ENCODE peak calls at places on chromosomes 2 and 18, in four cellular contexts. P, C, T and U are unnamed samples.

GRCh38 chr2:165305391-165306096 is 66.3 kb downstream of the SCN2A start:
- DNase-seq in P (no peak), C (no peak), T (no peak), U (no peak)

GRCh38 chr18:72107647-72108046 is 436.5 kb downstream of the CBLN2 start:
- DNase-seq in P (peak), C (no peak), T (no peak), U (no peak)

GRCh38 chr2:70010222-70011111 is 49.0 kb upstream of the ASPRV1 start:
- DNase-seq in P (no peak), C (peak), T (no peak), U (peak)

GRCh38 chr2:134782792-134783191 is 55.6 kb upstream of the ACMSD start:
- DNase-seq in P (no peak), C (no peak), T (peak), U (peak)

GRCh38 chr18:23635283-23636040 is 27.2 kb downstream of the ANKRD29 start:
- DNase-seq in P (peak), C (no peak), T (no peak), U (no peak)

GRCh38 chr2:50480507-50480906 is 551.4 kb downstream of the NRXN1 start:
- DNase-seq in P (no peak), C (no peak), T (no peak), U (no peak)

GRCh38 chr18:36349552-36349951 is 52.0 kb downstream of the FHOD3 start:
- DNase-seq in P (peak), C (peak), T (no peak), U (no peak)

GRCh38 chr2:35220471-35220870 is 1135.1 kb upstream of the CRIM1 start:
- DNase-seq in P (peak), C (no peak), T (no peak), U (no peak)

GRCh38 chr2:27498975-27499374 is 2.3 kb downstream of the GCKR start:
- DNase-seq in P (no peak), C (no peak), T (no peak), U (no peak)

GRCh38 chr2:31227110-31227509 is 6.8 kb upstream of the EHD3 start:
- DNase-seq in P (no peak), C (no peak), T (no peak), U (no peak)

GRCh38 chr2:20930928-20931327 is 108.0 kb upstream of the LDAH start:
- DNase-seq in P (no peak), C (no peak), T (no peak), U (no peak)

GRCh38 chr18:72652990-72653593 is 109.0 kb upstream of the CBLN2 start:
- DNase-seq in P (peak), C (peak), T (peak), U (peak)

GRCh38 chr2:11102956-11103860 is 52.1 kb upstream of the SLC66A3 start:
- DNase-seq in P (no peak), C (no peak), T (no peak), U (no peak)

GRCh38 chr2:235493775-235494715 is at the start of gene AGAP1:
- DNase-seq in P (peak), C (peak), T (peak), U (peak)

GRCh38 chr2:200735061-200735460 is 76.6 kb upstream of the BZW1 start:
- DNase-seq in P (peak), C (no peak), T (no peak), U (no peak)

GRCh38 chr18:25595274-25595673 is 243.3 kb upstream of the ZNF521 start:
- DNase-seq in P (no peak), C (no peak), T (no peak), U (no peak)

GRCh38 chr2:208179028-208179609 is 10.7 kb downstream of the C2orf80 start:
- DNase-seq in P (no peak), C (no peak), T (no peak), U (no peak)

GRCh38 chr2:3461781-3462492 is 57.4 kb downstream of the ADI1 start:
- DNase-seq in P (peak), C (no peak), T (peak), U (no peak)

GRCh38 chr2:235936493-235936892 is 231.7 kb downstream of the GBX2 start:
- DNase-seq in P (peak), C (no peak), T (peak), U (no peak)

GRCh38 chr2:45287040-45287439 is 277.8 kb upstream of the SIX2 start:
- DNase-seq in P (no peak), C (no peak), T (no peak), U (no peak)

GRCh38 chr2:25673170-25674002 is at the start of gene DTNB:
- DNase-seq in P (peak), C (peak), T (peak), U (peak)

DNA sequence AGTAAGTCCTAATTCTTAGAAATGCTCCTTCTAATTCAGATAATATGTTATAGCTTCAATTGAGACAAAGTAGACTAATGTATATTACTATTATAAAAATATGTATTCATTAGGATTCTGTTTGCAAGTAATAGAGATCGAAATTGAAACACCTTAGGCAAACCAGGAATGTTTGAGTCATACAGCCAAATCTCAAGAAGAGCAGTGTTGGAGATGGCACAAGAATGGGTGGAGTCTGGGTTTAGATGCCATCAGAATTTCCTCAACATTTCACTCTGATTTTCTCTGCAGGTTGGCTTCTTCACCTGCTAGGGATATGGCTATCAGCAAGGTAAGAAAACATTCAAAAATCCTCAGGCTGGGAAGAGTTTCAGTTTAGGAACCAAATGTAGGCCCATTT is 405.4 kb downstream of the CCDC85A start:
- DNase-seq in P (peak), C (no peak), T (no peak), U (no peak)
- TF ChIP-seq CTCF in P (no peak), C (no peak), T (no peak), U (no peak)

GRCh38 chr2:7020939-7021470 is 103.8 kb downstream of the RNF144A start:
- DNase-seq in P (no peak), C (no peak), T (no peak), U (no peak)

GRCh38 chr2:7023542-7023941 is 106.3 kb downstream of the RNF144A start:
- DNase-seq in P (no peak), C (no peak), T (no peak), U (no peak)

GRCh38 chr2:7022956-7023467 is 105.8 kb downstream of the RNF144A start:
- DNase-seq in P (no peak), C (no peak), T (no peak), U (no peak)

GRCh38 chr2:7024261-7024660 is 107.0 kb downstream of the RNF144A start:
- DNase-seq in P (no peak), C (no peak), T (no peak), U (no peak)

GRCh38 chr2:7022486-7022885 is 105.3 kb downstream of the RNF144A start:
- DNase-seq in P (no peak), C (no peak), T (no peak), U (no peak)
- TF ChIP-seq CTCF in P (no peak), C (no peak), T (no peak), U (no peak)

DNA sequence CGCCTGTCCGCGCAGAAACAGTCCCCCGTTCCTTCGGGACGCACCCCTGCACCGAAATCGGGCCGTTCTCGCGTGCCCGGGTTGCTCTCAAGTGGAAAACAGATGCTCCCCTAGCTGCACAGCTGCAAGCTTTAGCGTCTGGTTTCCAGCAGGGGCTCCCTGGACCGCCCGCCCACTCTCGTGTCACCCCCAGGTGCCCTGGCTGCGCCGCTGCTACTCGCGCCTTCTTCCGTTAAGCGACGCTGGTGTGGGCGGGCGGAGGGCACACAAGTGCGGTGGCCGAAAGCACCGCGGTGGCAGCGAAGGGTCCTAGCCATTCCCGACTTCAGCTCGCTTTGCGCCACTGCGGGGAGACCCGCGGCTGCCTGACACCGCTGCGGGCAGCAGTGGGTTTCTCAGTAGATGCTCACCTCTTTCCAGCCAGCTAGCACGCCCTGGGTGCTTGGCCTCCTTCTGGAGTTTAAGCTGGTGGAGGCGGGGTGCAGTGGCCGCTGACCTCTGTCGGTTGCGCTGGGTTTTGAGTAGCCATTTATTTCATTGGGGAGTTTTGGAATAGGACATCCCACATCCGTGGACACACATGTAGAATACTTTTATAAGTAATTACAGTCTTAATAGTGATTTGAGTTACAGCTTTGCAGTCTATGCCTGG is 806 bp downstream of the ZNF407 start:
- DNase-seq in P (peak), C (peak), T (peak), U (peak)
- TF ChIP-seq CTCF in P (no peak), C (no peak), T (peak), U (no peak)

DNA sequence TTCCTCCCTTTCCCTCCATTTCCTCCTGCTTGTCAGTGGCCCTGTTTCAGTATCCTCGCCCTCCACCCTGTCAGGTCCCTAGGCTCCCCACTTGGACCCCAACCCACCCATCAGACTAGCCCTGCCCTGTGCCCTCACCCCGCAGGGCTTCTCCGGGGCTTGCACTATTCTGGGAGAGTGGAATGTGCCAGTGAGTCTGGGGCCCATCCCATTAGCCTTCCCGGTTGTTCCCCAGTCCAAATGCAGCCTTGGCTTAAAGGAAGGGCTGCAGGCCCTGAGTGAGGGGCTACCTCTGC is 45.5 kb downstream of the MYO7B start:
- DNase-seq in P (no peak), C (no peak), T (no peak), U (no peak)
- TF ChIP-seq CTCF in P (no peak), C (no peak), T (no peak), U (no peak)

DNA sequence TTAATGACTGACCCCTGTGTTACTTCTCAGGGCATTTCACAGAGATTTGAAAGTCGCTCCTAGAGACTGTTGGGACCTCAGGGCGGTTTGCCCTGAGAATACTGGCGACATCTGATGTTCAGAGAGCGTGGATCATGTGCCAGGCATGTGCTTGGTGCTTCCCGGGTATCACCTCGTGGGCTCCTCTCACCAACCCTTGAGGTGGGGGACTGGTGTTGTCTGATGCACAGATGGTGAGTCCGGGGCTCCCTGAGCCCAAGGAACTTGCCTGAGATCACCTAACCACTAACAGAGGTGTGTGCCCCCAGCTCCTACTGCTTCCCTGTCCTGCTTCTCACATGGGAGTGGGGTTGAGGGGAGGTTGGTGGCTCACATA is 16.2 kb downstream of the ATOH8 start:
- DNase-seq in P (no peak), C (no peak), T (no peak), U (no peak)
- TF ChIP-seq CTCF in P (no peak), C (no peak), T (no peak), U (no peak)

GRCh38 chr18:39752351-39752750 is 2186.8 kb upstream of the CELF4 start:
- DNase-seq in P (no peak), C (no peak), T (no peak), U (no peak)
- TF ChIP-seq CTCF in P (no peak), C (no peak), T (no peak), U (no peak)

DNA sequence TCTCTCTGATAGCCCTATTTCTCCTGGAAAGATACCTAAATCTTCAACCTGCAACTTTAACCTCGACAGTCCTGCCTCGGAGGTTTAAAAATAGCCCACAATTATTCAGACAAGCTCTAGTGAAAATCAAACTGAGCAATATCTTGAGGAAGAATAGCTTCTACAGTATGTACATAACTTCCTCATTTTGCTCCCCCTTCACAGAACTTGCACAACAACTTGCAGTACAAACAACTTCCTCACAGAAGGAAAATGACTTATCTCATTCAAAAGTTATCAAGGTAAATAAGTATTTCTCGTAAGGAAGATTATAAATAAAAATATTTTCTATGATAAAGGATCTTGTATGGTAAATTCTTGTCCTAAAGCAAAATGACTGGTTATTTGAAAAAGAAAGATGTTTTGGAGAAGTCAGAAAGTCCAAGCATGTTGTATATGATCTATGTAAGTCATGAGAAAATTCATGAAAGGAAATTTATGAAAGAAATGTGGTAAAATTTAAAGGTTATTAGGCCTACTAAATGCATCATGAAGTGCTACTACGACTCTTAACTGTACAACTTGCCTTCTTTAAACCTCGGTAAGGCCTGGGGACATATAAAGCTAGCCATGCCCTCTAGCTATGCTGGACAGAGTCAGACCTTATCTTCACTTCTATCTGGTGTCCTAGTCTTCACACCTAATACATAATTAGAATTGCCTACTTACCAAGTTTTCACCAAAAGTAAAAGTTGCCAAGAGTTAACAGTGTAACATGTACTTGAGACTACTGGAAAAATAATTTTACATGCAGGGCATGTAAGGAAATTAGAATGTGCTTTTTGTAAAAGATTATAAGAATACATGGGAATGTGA is 394.5 kb downstream of the DLGAP1 start:
- DNase-seq in P (no peak), C (no peak), T (no peak), U (no peak)
- TF ChIP-seq CTCF in P (no peak), C (no peak), T (no peak), U (no peak)

GRCh38 chr18:9058426-9058825 is 44.1 kb upstream of the NDUFV2 start:
- DNase-seq in P (no peak), C (no peak), T (no peak), U (no peak)

GRCh38 chr18:9053814-9054213 is 48.7 kb upstream of the NDUFV2 start:
- DNase-seq in P (no peak), C (no peak), T (no peak), U (no peak)

GRCh38 chr18:9055185-9055584 is 47.3 kb upstream of the NDUFV2 start:
- DNase-seq in P (peak), C (no peak), T (peak), U (no peak)

GRCh38 chr18:9057646-9058045 is 44.9 kb upstream of the NDUFV2 start:
- DNase-seq in P (no peak), C (no peak), T (no peak), U (no peak)

DNA sequence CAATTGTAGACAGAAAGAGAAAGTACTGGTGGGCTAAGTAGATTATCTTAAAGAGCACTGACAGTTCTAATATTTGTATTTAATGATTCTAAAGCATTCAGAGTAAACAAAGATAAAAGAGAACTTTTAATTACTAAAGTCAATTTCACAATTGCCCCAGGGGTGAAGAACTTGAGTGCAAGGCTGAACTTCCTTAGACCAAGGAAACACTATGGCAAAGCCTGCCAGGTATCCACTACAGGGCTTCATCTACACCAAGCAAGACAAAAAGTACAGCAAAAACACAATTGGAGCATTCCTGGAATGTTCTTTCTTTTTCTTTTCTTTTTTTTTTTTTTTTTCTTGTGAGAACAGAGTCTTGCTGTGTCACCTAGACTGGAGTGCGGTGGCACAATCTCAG is 46.9 kb upstream of the NDUFV2 start:
- DNase-seq in P (no peak), C (no peak), T (no peak), U (no peak)
- TF ChIP-seq CTCF in P (no peak), C (no peak), T (no peak), U (no peak)

DNA sequence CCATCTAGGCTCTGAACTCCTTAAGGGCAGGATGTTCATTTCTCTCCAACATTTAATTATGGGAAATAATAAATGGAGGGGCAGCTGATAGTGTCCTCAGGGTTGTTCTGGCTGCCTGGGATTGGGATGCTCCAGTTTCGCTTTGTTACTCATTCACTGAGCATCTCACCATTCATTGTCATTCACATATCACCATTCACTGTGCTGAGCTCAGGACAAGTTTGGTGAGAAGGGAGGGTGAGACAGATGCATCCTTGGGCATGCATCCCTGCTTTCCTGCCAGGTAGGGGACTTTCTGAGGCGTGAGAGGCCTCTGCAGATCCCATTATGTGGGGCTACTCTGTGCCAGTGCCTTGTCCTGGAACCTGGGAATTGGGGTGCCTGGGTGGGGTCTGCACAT is 323.4 kb upstream of the THSD7B start:
- DNase-seq in P (no peak), C (no peak), T (no peak), U (no peak)
- TF ChIP-seq CTCF in P (no peak), C (no peak), T (no peak), U (no peak)

GRCh38 chr18:711693-712400 is 583 bp downstream of the ENOSF1 start:
- DNase-seq in P (peak), C (peak), T (peak), U (peak)
- TF ChIP-seq CTCF in P (peak), C (no peak), T (peak), U (no peak)